ENCODE peak calls at places on chromosomes 16 and 17, in five cellular contexts. B is lung; X is right lobe of liver; R is CD4-positive, alpha-beta T cell; F is suprapubic skin. C is an unnamed sample. For H3K27me3, the result is how much of the 10 kb centered on the place peaks cover.

GRCh38 chr16:4261557-4262172 is 11.2 kb downstream of the TFAP4 start:
- DNase-seq in X (no peak), B (no peak), R (peak), F (no peak), C (no peak)

GRCh38 chr17:62057696-62058095 is 7.4 kb downstream of the MED13 start:
- DNase-seq in B (no peak), F (no peak), R (no peak), X (no peak), C (no peak)

GRCh38 chr16:72829846-72830620 is 217.9 kb downstream of the ZFHX3 start:
- DNase-seq in B (no peak), X (no peak), R (no peak), F (no peak), C (no peak)

GRCh38 chr17:21375162-21375560 is 996 bp upstream of the KCNJ12 start:
- DNase-seq in X (no peak), F (no peak), B (no peak), R (no peak), C (no peak)

GRCh38 chr16:60811051-60811608 is 1225.1 kb downstream of the CDH8 start:
- DNase-seq in F (no peak), R (no peak), X (no peak), B (no peak), C (no peak)

GRCh38 chr17:80696456-80696855 is 151.8 kb downstream of the RPTOR start:
- DNase-seq in R (no peak), B (no peak), F (no peak), X (no peak), C (no peak)

GRCh38 chr17:3635474-3636153 is 436 bp downstream of the SHPK start:
- DNase-seq in F (no peak), R (no peak), B (no peak), X (peak), C (no peak)

GRCh38 chr17:80970762-80971703 is 20.6 kb upstream of the CHMP6 start:
- DNase-seq in X (no peak), F (peak), B (no peak), R (no peak), C (peak)

GRCh38 chr17:47253541-47254402 is at the start of gene ITGB3:
- DNase-seq in R (peak), X (peak), F (peak), B (peak), C (peak)

GRCh38 chr16:69328854-69329316 is 1.5 kb downstream of the PDF start:
- DNase-seq in F (no peak), X (peak), B (no peak), R (no peak), C (peak)

GRCh38 chr17:55210292-55210691 is 54.5 kb upstream of the HLF start:
- DNase-seq in X (no peak), B (no peak), R (no peak), F (no peak), C (no peak)

GRCh38 chr16:74309789-74310781 is 13.5 kb downstream of the PSMD7 start:
- DNase-seq in X (no peak), B (no peak), R (no peak), F (no peak), C (no peak)

GRCh38 chr17:72145972-72146755 is 25.3 kb downstream of the SOX9 start:
- DNase-seq in R (no peak), X (no peak), F (no peak), B (no peak), C (no peak)

GRCh38 chr16:50548659-50549560 is 714 bp downstream of the NKD1 start:
- DNase-seq in B (no peak), X (no peak), F (peak), R (no peak), C (peak)

GRCh38 chr17:62049299-62049698 is 15.8 kb downstream of the MED13 start:
- DNase-seq in F (no peak), B (no peak), X (no peak), R (no peak), C (no peak)

GRCh38 chr17:29563816-29564215 is 3.0 kb downstream of the ABHD15 start:
- DNase-seq in B (peak), X (no peak), F (peak), R (no peak), C (peak)

GRCh38 chr17:54180919-54181318 is 358.2 kb downstream of the KIF2B start:
- DNase-seq in B (no peak), F (no peak), X (no peak), R (no peak), C (no peak)

GRCh38 chr17:74987909-74988711 is 678 bp downstream of the CDR2L start:
- DNase-seq in R (no peak), X (peak), F (peak), B (peak), C (peak)

GRCh38 chr16:15811778-15812750 is 44.8 kb downstream of the MYH11 start:
- DNase-seq in R (no peak), X (no peak), B (no peak), F (peak), C (peak)

GRCh38 chr16:4411684-4412083 is 4.7 kb downstream of the CORO7 start:
- DNase-seq in X (no peak), B (no peak), R (no peak), F (no peak), C (peak)

DNA sequence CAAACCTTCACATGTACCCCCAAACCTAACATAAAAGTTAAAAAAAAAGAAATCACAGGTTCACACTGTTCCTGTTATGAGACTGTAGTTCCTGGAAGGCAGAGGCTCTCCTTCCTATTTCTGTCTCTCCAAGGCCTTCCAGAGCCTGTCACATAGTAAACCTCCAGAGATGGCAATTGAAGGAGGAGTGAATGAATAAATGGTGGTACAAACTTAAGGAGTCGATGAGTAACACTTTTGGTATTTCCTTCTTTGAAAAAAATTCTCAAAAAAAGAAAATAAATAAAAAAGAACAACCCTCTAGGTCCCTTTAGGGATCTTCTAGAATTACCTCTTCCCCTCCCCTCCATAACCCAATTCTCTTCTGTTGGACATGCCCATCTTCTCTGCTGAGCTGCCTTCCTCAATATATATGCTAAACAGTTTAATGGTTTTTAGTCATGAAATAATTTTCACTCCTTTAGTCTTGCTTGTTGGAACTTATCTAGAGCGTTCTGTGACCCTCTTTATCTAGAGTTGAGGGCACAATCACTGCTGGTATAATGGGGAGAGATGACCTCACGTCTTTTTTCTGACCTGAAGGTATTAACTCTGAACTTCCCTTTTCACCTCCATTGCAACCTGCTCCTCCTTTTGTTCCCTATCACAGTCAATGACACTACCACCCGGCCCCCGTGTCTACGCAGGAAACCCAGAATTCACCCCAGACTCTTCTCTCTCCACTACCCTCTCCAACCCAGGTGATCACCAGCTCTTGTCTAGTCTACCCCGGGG is 1.7 kb upstream of the TAF15 start:
- DNase-seq in B (no peak), F (no peak), X (no peak), R (no peak), C (no peak)
- TF ChIP-seq CTCF in B (no peak), F (no peak), X (no peak), R (no peak), C (no peak)

GRCh38 chr17:49465352-49465751 is 29.7 kb upstream of the NGFR start:
- DNase-seq in R (no peak), X (no peak), B (no peak), F (no peak), C (no peak)
- H3K27me3 ChIP-seq in R (under half), X (under half), B (under half), F (under half), C (under half)

DNA sequence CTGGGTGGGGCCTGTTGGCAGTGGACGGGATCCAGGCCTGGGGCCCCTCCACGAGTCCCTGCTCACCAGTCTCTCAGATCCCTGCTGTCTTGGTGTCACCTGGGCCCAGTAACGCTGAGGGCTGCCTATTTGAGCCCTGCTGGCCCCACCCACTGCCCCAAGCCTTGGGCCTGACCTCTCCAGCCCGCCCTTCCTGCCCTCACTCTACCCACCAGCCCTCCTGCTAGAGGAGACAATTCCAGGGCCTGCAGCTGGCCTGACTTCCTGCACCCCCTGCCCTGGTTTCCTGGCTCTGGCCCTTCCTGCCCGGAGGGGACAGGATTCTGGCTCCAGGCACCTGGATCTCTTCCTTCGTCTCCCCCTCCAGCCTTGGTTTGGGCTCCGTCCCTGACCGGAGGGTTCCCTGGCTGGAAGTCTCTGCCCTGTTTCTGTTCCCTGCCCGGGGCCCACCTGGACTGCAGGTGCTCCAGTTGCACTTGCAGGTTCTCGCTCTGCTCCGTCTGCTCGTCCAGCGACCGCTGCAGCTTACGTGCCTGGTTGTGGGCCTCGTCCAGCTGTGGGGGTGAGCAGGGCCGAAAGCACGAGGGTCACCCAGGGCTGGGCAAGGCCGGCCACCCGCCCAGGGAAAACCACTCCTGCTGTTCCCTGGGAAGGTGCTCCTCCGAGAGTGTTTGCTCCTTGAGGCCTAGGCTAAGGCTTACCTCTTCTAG is 21.3 kb downstream of the CCDC102A start:
- DNase-seq in X (no peak), F (no peak), R (no peak), B (no peak), C (peak)
- H3K27ac ChIP-seq in X (no peak), F (no peak), R (no peak), B (peak), C (peak)

GRCh38 chr17:50146230-50146926 is 4.1 kb downstream of the PPP1R9B start:
- DNase-seq in B (no peak), X (peak), R (no peak), F (peak), C (no peak)
- TF ChIP-seq CTCF in B (no peak), X (no peak), R (no peak), F (no peak), C (no peak)

C was measured in spleen.